ENCODE peak calls at places on chromosomes 4 and X, in seven cellular contexts. E, K, H, P, B, L and I are unnamed samples.
A peak's percentile ranks its signal among the peaks of the same experiment; 100 is the strongest.

GRCh38 chr4:166165829-166166420 is 292.9 kb downstream of the TLL1 start:
- DNase-seq in E (peak; percentile 81), K (peak; percentile 52), H (no peak), P (no peak), B (peak; percentile 20), L (peak; percentile 92), I (peak; percentile 70)

GRCh38 chr4:10173039-10173753 is 56.6 kb upstream of the WDR1 start:
- DNase-seq in E (peak; percentile 42), K (no peak), H (no peak), P (no peak), B (no peak), L (no peak), I (no peak)

GRCh38 chr4:931194-931959 is 739 bp downstream of the GAK start:
- DNase-seq in E (peak; percentile 56), K (peak; percentile 9), H (no peak), P (no peak), B (no peak), L (peak; percentile 59), I (no peak)

GRCh38 chr4:84319124-84319523 is 180.0 kb downstream of the NKX6-1 start:
- DNase-seq in E (peak; percentile 64), K (peak; percentile 60), H (no peak), P (no peak), B (no peak), L (peak; percentile 36), I (no peak)

GRCh38 chrX:110087485-110088356 is 84.8 kb downstream of the TMEM164 start:
- DNase-seq in E (peak; percentile 82), K (peak; percentile 49), H (no peak), P (no peak), B (no peak), L (peak; percentile 70), I (peak; percentile 47)

GRCh38 chr4:120215350-120215749 is 148.7 kb upstream of the MAD2L1 start:
- DNase-seq in E (no peak), K (no peak), H (no peak), P (no peak), B (no peak), L (peak; percentile 65), I (no peak)

GRCh38 chr4:38290914-38291313 is 330.7 kb downstream of the PTTG2 start:
- DNase-seq in E (no peak), K (no peak), H (no peak), P (no peak), B (no peak), L (no peak), I (no peak)

GRCh38 chr4:78004270-78004669 is 52.9 kb upstream of the FRAS1 start:
- DNase-seq in E (peak; percentile 36), K (no peak), H (no peak), P (no peak), B (no peak), L (no peak), I (no peak)

GRCh38 chr4:104465620-104466019 is 29.1 kb downstream of the CXXC4 start:
- DNase-seq in E (no peak), K (no peak), H (no peak), P (no peak), B (no peak), L (no peak), I (no peak)

GRCh38 chr4:85747871-85748491 is 273.0 kb downstream of the ARHGAP24 start:
- DNase-seq in E (peak; percentile 88), K (peak; percentile 65), H (no peak), P (no peak), B (peak; percentile 27), L (peak; percentile 92), I (peak; percentile 70)

GRCh38 chr4:82948647-82949204 is 48.2 kb downstream of the THAP9 start:
- DNase-seq in E (no peak), K (no peak), H (no peak), P (no peak), B (no peak), L (peak; percentile 11), I (no peak)

GRCh38 chr4:2788532-2789103 is 4.3 kb upstream of the SH3BP2 start:
- DNase-seq in E (no peak), K (no peak), H (no peak), P (peak; percentile 71), B (no peak), L (peak; percentile 48), I (no peak)

GRCh38 chr4:39096847-39097246 is 34.8 kb downstream of the KLHL5 start:
- DNase-seq in E (no peak), K (peak; percentile 70), H (no peak), P (no peak), B (no peak), L (no peak), I (peak; percentile 49)

GRCh38 chrX:5775985-5776384 is 452.7 kb downstream of the NLGN4X start:
- DNase-seq in E (no peak), K (peak; percentile 86), H (no peak), P (no peak), B (no peak), L (no peak), I (peak; percentile 77)

GRCh38 chrX:24493740-24494543 is 28.9 kb downstream of the PDK3 start:
- DNase-seq in E (peak; percentile 34), K (no peak), H (no peak), P (no peak), B (no peak), L (no peak), I (peak; percentile 24)

GRCh38 chr4:47002593-47002992 is 9.2 kb upstream of the GABRA4 start:
- DNase-seq in E (peak; percentile 17), K (peak; percentile 40), H (no peak), P (no peak), B (no peak), L (peak; percentile 61), I (no peak)

GRCh38 chrX:134459683-134460004 is 321 bp upstream of the HPRT1 start:
- DNase-seq in E (no peak), K (no peak), H (no peak), P (no peak), B (no peak), L (no peak), I (peak; percentile 61)

GRCh38 chr4:73662709-73663546 is 42.7 kb upstream of the RASSF6 start:
- DNase-seq in E (peak; percentile 79), K (peak; percentile 78), H (no peak), P (no peak), B (peak; percentile 0), L (peak; percentile 84), I (peak; percentile 54)

GRCh38 chrX:122565952-122566351 is 618.1 kb upstream of the GRIA3 start:
- DNase-seq in E (peak; percentile 92), K (no peak), H (no peak), P (no peak), B (no peak), L (peak; percentile 93), I (no peak)

GRCh38 chr4:108738307-108738706 is 24.5 kb downstream of the ETNPPL start:
- DNase-seq in E (peak; percentile 19), K (no peak), H (no peak), P (no peak), B (no peak), L (no peak), I (no peak)

GRCh38 chr4:118969359-118969758 is 80.7 kb downstream of the SYNPO2 start:
- DNase-seq in E (peak; percentile 45), K (peak; percentile 57), H (no peak), P (peak; percentile 72), B (no peak), L (peak; percentile 86), I (peak; percentile 28)

GRCh38 chrX:39984191-39984956 is 113.4 kb downstream of the BCOR start:
- DNase-seq in E (no peak), K (no peak), H (no peak), P (no peak), B (peak; percentile 49), L (no peak), I (no peak)

GRCh38 chr4:8269535-8270417 is at the start of gene HTRA3:
- DNase-seq in E (no peak), K (peak; percentile 19), H (no peak), P (peak; percentile 82), B (no peak), L (peak; percentile 37), I (no peak)

GRCh38 chrX:41118156-41118555 is 32.9 kb downstream of the USP9X start:
- DNase-seq in E (no peak), K (no peak), H (no peak), P (no peak), B (no peak), L (no peak), I (no peak)

GRCh38 chrX:38578152-38578551 is 16.8 kb downstream of the TSPAN7 start:
- DNase-seq in E (peak; percentile 64), K (no peak), H (no peak), P (no peak), B (no peak), L (no peak), I (no peak)

GRCh38 chr4:160864253-160864652 is 1299.5 kb downstream of the FSTL5 start:
- DNase-seq in E (no peak), K (no peak), H (no peak), P (no peak), B (no peak), L (no peak), I (no peak)

GRCh38 chr4:182555997-182556418 is 312.8 kb downstream of the TENM3 start:
- DNase-seq in E (peak; percentile 97), K (no peak), H (no peak), P (no peak), B (peak; percentile 11), L (peak; percentile 94), I (no peak)

GRCh38 chr4:110904435-110905050 is 281.7 kb upstream of the PITX2 start:
- DNase-seq in E (no peak), K (no peak), H (no peak), P (no peak), B (no peak), L (peak; percentile 56), I (no peak)

GRCh38 chr4:26212528-26212927 is 108.3 kb upstream of the RBPJ start:
- DNase-seq in E (no peak), K (no peak), H (no peak), P (no peak), B (no peak), L (no peak), I (no peak)

GRCh38 chr4:158051401-158052235 is 121.2 kb downstream of the GASK1B start:
- DNase-seq in E (peak; percentile 54), K (no peak), H (no peak), P (no peak), B (no peak), L (peak; percentile 96), I (no peak)

GRCh38 chr4:78971326-78971725 is 32.1 kb upstream of the PAQR3 start:
- DNase-seq in E (no peak), K (no peak), H (no peak), P (no peak), B (no peak), L (peak; percentile 17), I (no peak)

GRCh38 chr4:33494150-33494549 is 2750.2 kb downstream of the ARAP2 start:
- DNase-seq in E (peak; percentile 18), K (no peak), H (no peak), P (no peak), B (no peak), L (peak; percentile 12), I (no peak)

GRCh38 chrX:150348365-150348764 is 14.8 kb upstream of the MAMLD1 start:
- DNase-seq in E (no peak), K (no peak), H (no peak), P (no peak), B (no peak), L (no peak), I (no peak)

GRCh38 chr4:5416637-5417036 is 291.7 kb downstream of the EVC2 start:
- DNase-seq in E (no peak), K (no peak), H (no peak), P (no peak), B (no peak), L (no peak), I (no peak)

GRCh38 chrX:15474058-15474457 is 19.1 kb downstream of the PIR start:
- DNase-seq in E (no peak), K (no peak), H (no peak), P (no peak), B (no peak), L (no peak), I (no peak)

GRCh38 chr4:16661813-16662212 is 236.6 kb downstream of the LDB2 start:
- DNase-seq in E (no peak), K (no peak), H (no peak), P (no peak), B (no peak), L (no peak), I (no peak)

GRCh38 chr4:84634961-84635360 is 52.0 kb downstream of the CDS1 start:
- DNase-seq in E (no peak), K (no peak), H (no peak), P (no peak), B (no peak), L (no peak), I (no peak)

GRCh38 chrX:139932077-139932900 is 564 bp downstream of the ATP11C start:
- DNase-seq in E (no peak), K (no peak), H (peak; percentile 39), P (peak; percentile 78), B (peak; percentile 23), L (peak; percentile 71), I (peak; percentile 54)